ENCODE peak calls at places on chromosomes 5 and 9, in four cellular contexts. Z, X, V and P are unnamed samples.

GRCh38 chr9:132008871-132009812 is 70.5 kb downstream of the MED27 start:
- DNase-seq in Z (no peak), X (no peak), V (no peak), P (peak)

GRCh38 chr9:83068414-83068813 is 5.5 kb upstream of the RASEF start:
- DNase-seq in X (no peak), V (no peak), Z (no peak), P (no peak)

GRCh38 chr5:92916036-92916435 is 665.0 kb downstream of the NR2F1-AS1 start:
- DNase-seq in X (no peak), Z (no peak), V (no peak), P (no peak)

GRCh38 chr5:139904566-139905400 is 109.2 kb downstream of the PSD2 start:
- DNase-seq in V (peak), X (no peak), Z (no peak), P (no peak)

GRCh38 chr5:56160723-56161445 is 72.2 kb downstream of the ANKRD55 start:
- DNase-seq in Z (no peak), V (peak), X (no peak), P (no peak)

GRCh38 chr5:9468070-9468388 is 77.8 kb downstream of the SEMA5A start:
- DNase-seq in X (no peak), V (peak), Z (no peak), P (no peak)

GRCh38 chr9:76445976-76446375 is 13.0 kb upstream of the GCNT1 start:
- DNase-seq in Z (no peak), X (no peak), V (no peak), P (no peak)

GRCh38 chr5:36252722-36253340 is 11.1 kb upstream of the NADK2 start:
- DNase-seq in Z (no peak), V (no peak), X (no peak), P (no peak)

GRCh38 chr5:83701886-83702285 is 18.8 kb downstream of the HAPLN1 start:
- DNase-seq in Z (no peak), X (no peak), V (peak), P (no peak)

GRCh38 chr5:139760066-139761056 is 35.2 kb upstream of the PSD2 start:
- DNase-seq in X (no peak), Z (no peak), V (no peak), P (no peak)

GRCh38 chr5:10485897-10486296 is 44.2 kb downstream of the ROPN1L start:
- DNase-seq in X (no peak), Z (no peak), V (no peak), P (no peak)

GRCh38 chr9:128724744-128725211 is 851 bp upstream of the ZDHHC12 start:
- DNase-seq in Z (peak), X (peak), V (peak), P (peak)

GRCh38 chr9:88197781-88198345 is 59.6 kb upstream of the SPATA31C2 start:
- DNase-seq in V (peak), Z (no peak), X (no peak), P (no peak)

GRCh38 chr5:102778478-102778877 is 23.4 kb downstream of the PAM start:
- DNase-seq in X (no peak), Z (no peak), V (no peak), P (no peak)

GRCh38 chr5:172334196-172334595 is 50.6 kb upstream of the UBTD2 start:
- DNase-seq in X (no peak), V (peak), Z (no peak), P (no peak)

GRCh38 chr9:133463864-133464615 is 4.3 kb downstream of the CACFD1 start:
- DNase-seq in V (no peak), X (no peak), Z (no peak), P (no peak)

GRCh38 chr9:116475201-116475600 is 211.9 kb upstream of the TRIM32 start:
- DNase-seq in X (no peak), Z (no peak), V (no peak), P (no peak)